ENCODE peak calls at places on chromosome 9, in five cellular contexts. J is skeletal muscle cell, O is activated gamma-delta T cell treated with Interleukin-2 at 50 U/mL for 16 hours, G is sciatic nerve, B is fibroblast of lung. P is an unnamed sample.

GRCh38 chr9:27771803-27772545 is 198.7 kb upstream of the C9orf72 start:
- DNase-seq in J (peak; percentile 22), O (no peak), G (no peak), B (no peak), P (no peak)

GRCh38 chr9:33820231-33820745 is 3.3 kb downstream of the UBE2R2 start:
- DNase-seq in J (no peak), O (no peak), G (no peak), B (no peak), P (no peak)

GRCh38 chr9:70610287-70610644 is 195.8 kb upstream of the KLF9 start:
- DNase-seq in J (no peak), O (no peak), G (no peak), B (no peak), P (no peak)

GRCh38 chr9:17519761-17520160 is 59.1 kb upstream of the SH3GL2 start:
- DNase-seq in J (no peak), O (no peak), G (no peak), B (peak; percentile 36), P (no peak)

GRCh38 chr9:112852741-112853505 is 37.8 kb downstream of the SLC46A2 start:
- DNase-seq in J (no peak), O (no peak), G (no peak), B (no peak), P (no peak)

GRCh38 chr9:110047232-110047954 is 160.6 kb downstream of the C9orf152 start:
- DNase-seq in J (no peak), O (no peak), G (no peak), B (no peak), P (no peak)

GRCh38 chr9:129143461-129143927 is 32.3 kb downstream of the PTPA start:
- DNase-seq in J (peak; percentile 26), O (no peak), G (no peak), B (peak; percentile 86), P (peak; percentile 84)

GRCh38 chr9:121698627-121699270 is 47.3 kb downstream of the DAB2IP start:
- DNase-seq in J (no peak), O (peak; percentile 16), G (peak; percentile 71), B (no peak), P (peak; percentile 85)

GRCh38 chr9:16811987-16812685 is 58.3 kb downstream of the BNC2 start:
- DNase-seq in J (no peak), O (no peak), G (no peak), B (no peak), P (no peak)

GRCh38 chr9:72315510-72316287 is 49.3 kb downstream of the ZFAND5 start:
- DNase-seq in J (peak; percentile 88), O (no peak), G (no peak), B (peak; percentile 91), P (no peak)

GRCh38 chr9:89386797-89387196 is 68.5 kb downstream of the SECISBP2 start:
- DNase-seq in J (no peak), O (no peak), G (no peak), B (no peak), P (peak; percentile 69)